ENCODE peak calls at places on chromosomes 11 and 22, in nine cellular contexts. D, I, H, S, J, M, B, U and K are unnamed samples.

GRCh38 chr22:44944891-44945600 is 64.8 kb downstream of the PHF21B start:
- DNase-seq in D (no peak), I (no peak), H (no peak), S (no peak), J (no peak), M (no peak), B (no peak), U (no peak), K (no peak)

GRCh38 chr11:28086569-28086968 is 21.4 kb downstream of the KIF18A start:
- DNase-seq in D (peak), I (no peak), H (peak), S (no peak), J (no peak), M (no peak), B (no peak), U (no peak), K (no peak)

GRCh38 chr22:46942816-46943783 is 180.7 kb downstream of the TBC1D22A start:
- DNase-seq in D (no peak), I (no peak), H (no peak), S (no peak), J (no peak), M (peak), B (peak), U (no peak), K (no peak)

GRCh38 chr11:68552542-68552941 is 92.0 kb downstream of the PPP6R3 start:
- DNase-seq in D (peak), I (no peak), H (no peak), S (no peak), J (no peak), M (no peak), B (no peak), U (no peak), K (no peak)

GRCh38 chr11:73978576-73979086 is 4.0 kb downstream of the UCP2 start:
- DNase-seq in D (no peak), I (no peak), H (peak), S (no peak), J (no peak), M (peak), B (no peak), U (no peak), K (no peak)

GRCh38 chr11:36300651-36301050 is 4.6 kb downstream of the PRR5L start:
- DNase-seq in D (peak), I (peak), H (peak), S (no peak), J (no peak), M (no peak), B (peak), U (no peak), K (peak)

GRCh38 chr11:128424867-128425285 is 162.5 kb downstream of the ETS1 start:
- DNase-seq in D (peak), I (peak), H (no peak), S (peak), J (no peak), M (peak), B (peak), U (peak), K (peak)

GRCh38 chr11:88152381-88152780 is 22.9 kb downstream of the RAB38 start:
- DNase-seq in D (no peak), I (no peak), H (peak), S (no peak), J (no peak), M (no peak), B (no peak), U (no peak), K (no peak)

GRCh38 chr22:45777852-45778172 is 106.2 kb downstream of the ATXN10 start:
- DNase-seq in D (peak), I (no peak), H (no peak), S (no peak), J (no peak), M (no peak), B (no peak), U (no peak), K (no peak)

GRCh38 chr11:88259431-88259830 is 78.1 kb downstream of the CTSC start:
- DNase-seq in D (no peak), I (no peak), H (no peak), S (no peak), J (no peak), M (no peak), B (no peak), U (no peak), K (no peak)

GRCh38 chr11:3823303-3823702 is 14.9 kb downstream of the PGAP2 start:
- DNase-seq in D (peak), I (no peak), H (peak), S (no peak), J (no peak), M (no peak), B (no peak), U (no peak), K (no peak)

GRCh38 chr11:131957891-131958290 is 587.5 kb downstream of the NTM start:
- DNase-seq in D (no peak), I (no peak), H (no peak), S (no peak), J (no peak), M (no peak), B (no peak), U (no peak), K (no peak)

GRCh38 chr22:44446483-44446882 is 51.5 kb downstream of the RTL6 start:
- DNase-seq in D (no peak), I (no peak), H (no peak), S (no peak), J (no peak), M (no peak), B (no peak), U (no peak), K (no peak)

GRCh38 chr11:72625746-72626636 is 48.2 kb downstream of the PDE2A start:
- DNase-seq in D (peak), I (peak), H (no peak), S (no peak), J (no peak), M (no peak), B (peak), U (no peak), K (peak)

GRCh38 chr11:82733444-82734119 is at the start of gene FAM181B:
- DNase-seq in D (peak), I (peak), H (peak), S (peak), J (peak), M (peak), B (peak), U (peak), K (peak)

GRCh38 chr11:129425214-129425613 is 49.6 kb downstream of the BARX2 start:
- DNase-seq in D (no peak), I (no peak), H (no peak), S (no peak), J (no peak), M (no peak), B (no peak), U (no peak), K (no peak)

GRCh38 chr22:44362249-44363040 is 49.7 kb upstream of the SHISAL1 start:
- DNase-seq in D (peak), I (no peak), H (peak), S (peak), J (no peak), M (peak), B (no peak), U (peak), K (no peak)

GRCh38 chr22:49728566-49729271 is 99.0 kb downstream of the BRD1 start:
- DNase-seq in D (no peak), I (peak), H (no peak), S (no peak), J (no peak), M (peak), B (no peak), U (no peak), K (no peak)

GRCh38 chr11:127345819-127346459 is 345.4 kb upstream of the KIRREL3 start:
- DNase-seq in D (peak), I (no peak), H (peak), S (no peak), J (peak), M (no peak), B (no peak), U (no peak), K (no peak)

GRCh38 chr11:111378773-111379499 is at the start of gene POU2AF1:
- DNase-seq in D (peak), I (no peak), H (peak), S (no peak), J (no peak), M (no peak), B (no peak), U (peak), K (peak)

GRCh38 chr22:33922268-33922667 is 2.0 kb upstream of the LARGE1 start:
- DNase-seq in D (peak), I (peak), H (peak), S (no peak), J (no peak), M (peak), B (peak), U (no peak), K (peak)

GRCh38 chr11:70433038-70433437 is 34.7 kb downstream of the CTTN start:
- DNase-seq in D (no peak), I (no peak), H (no peak), S (no peak), J (no peak), M (no peak), B (no peak), U (no peak), K (no peak)

GRCh38 chr11:2885676-2886081 is at the start of gene CDKN1C:
- DNase-seq in D (peak), I (peak), H (peak), S (peak), J (peak), M (peak), B (peak), U (peak), K (peak)

DNA sequence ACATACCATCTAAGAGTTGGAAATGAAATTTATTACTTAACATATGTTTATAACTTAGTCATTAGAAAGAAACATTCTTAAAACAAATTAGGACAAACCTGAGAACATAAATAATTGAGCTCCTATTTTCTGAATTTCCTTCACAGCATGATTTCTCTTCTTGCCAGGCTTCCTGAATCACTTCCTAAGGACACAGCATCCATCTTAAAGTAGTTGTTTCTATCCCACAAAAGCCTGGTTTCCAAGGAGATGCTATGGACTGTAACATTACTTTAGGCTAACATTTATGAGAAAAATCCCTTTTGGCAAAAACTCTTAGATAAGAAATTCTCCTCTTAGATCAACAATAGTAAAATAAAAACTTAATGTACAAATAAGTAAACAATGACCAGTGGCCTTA is 74.7 kb downstream of the TTC28 start:
- DNase-seq in D (peak), I (no peak), H (no peak), S (no peak), J (no peak), M (no peak), B (no peak), U (no peak), K (no peak)
- H3K4me3 ChIP-seq in D (no peak), I (no peak), H (no peak), S (no peak), J (no peak), M (no peak), B (no peak), U (no peak), K (no peak)

DNA sequence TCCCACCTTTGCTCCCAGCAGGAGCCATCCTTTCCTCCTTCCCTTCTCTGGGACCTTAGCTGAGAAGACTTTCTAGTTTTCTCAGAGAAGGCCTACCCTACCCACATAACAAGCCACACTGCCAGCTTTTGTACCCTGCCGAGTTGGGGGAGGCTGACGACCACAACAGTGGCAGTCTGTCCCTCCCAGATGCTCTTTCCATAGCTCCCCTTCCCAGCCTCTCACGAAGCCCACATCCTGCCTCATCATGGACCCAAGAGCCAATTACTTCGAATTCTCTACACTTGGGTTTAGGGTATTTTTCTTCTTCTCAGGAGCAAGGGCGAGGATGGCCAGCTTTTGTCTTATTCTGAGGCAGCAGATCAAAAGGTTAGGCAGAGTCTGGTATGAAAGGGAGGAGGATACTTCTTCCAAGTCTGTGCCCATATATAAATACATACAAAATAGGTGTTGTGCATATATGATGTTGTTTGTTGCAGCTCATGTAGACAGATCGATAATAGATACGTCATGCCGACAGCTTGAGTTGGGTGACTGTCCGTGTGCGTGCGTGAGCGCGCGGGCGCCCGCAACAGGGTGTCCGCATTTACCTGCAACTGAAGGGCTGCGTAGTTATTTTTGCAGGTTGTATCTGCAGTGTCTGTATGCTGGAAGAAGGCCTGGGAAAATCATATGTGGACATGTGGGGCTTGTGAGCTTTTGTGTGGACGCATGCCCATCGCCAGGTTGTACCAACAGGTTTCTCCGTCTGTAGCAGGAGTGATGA is 846 bp upstream of the NRGN start:
- DNase-seq in D (no peak), I (no peak), H (no peak), S (no peak), J (no peak), M (no peak), B (no peak), U (no peak), K (no peak)
- H3K4me3 ChIP-seq in D (no peak), I (peak), H (peak), S (peak), J (peak), M (no peak), B (no peak), U (no peak), K (no peak)

GRCh38 chr11:119223856-119224255 is 17.7 kb downstream of the CBL start:
- DNase-seq in D (no peak), I (no peak), H (peak), S (no peak), J (no peak), M (no peak), B (no peak), U (no peak), K (no peak)

GRCh38 chr11:119229736-119230135 is 23.6 kb downstream of the CBL start:
- DNase-seq in D (no peak), I (no peak), H (no peak), S (no peak), J (no peak), M (no peak), B (no peak), U (no peak), K (no peak)

GRCh38 chr11:119222891-119223290 is 16.8 kb downstream of the CBL start:
- DNase-seq in D (no peak), I (no peak), H (no peak), S (no peak), J (no peak), M (no peak), B (no peak), U (no peak), K (no peak)

GRCh38 chr11:119228535-119229302 is 22.6 kb downstream of the CBL start:
- DNase-seq in D (no peak), I (no peak), H (no peak), S (no peak), J (no peak), M (no peak), B (no peak), U (no peak), K (no peak)
- H3K4me3 ChIP-seq in D (no peak), I (no peak), H (no peak), S (no peak), J (no peak), M (no peak), B (no peak), U (no peak), K (no peak)

GRCh38 chr11:118908931-118909618 is 16.7 kb downstream of the BCL9L start:
- DNase-seq in D (peak), I (peak), H (peak), S (peak), J (no peak), M (peak), B (peak), U (peak), K (peak)

GRCh38 chr11:118908264-118908663 is 17.5 kb downstream of the BCL9L start:
- DNase-seq in D (no peak), I (no peak), H (no peak), S (no peak), J (no peak), M (no peak), B (no peak), U (no peak), K (no peak)

GRCh38 chr11:118907749-118908106 is 18.0 kb downstream of the BCL9L start:
- DNase-seq in D (no peak), I (no peak), H (peak), S (no peak), J (no peak), M (no peak), B (no peak), U (no peak), K (no peak)

GRCh38 chr11:118909619-118910308 is 16.0 kb downstream of the BCL9L start:
- DNase-seq in D (no peak), I (no peak), H (no peak), S (no peak), J (no peak), M (peak), B (no peak), U (no peak), K (no peak)

GRCh38 chr11:118907051-118907748 is 18.5 kb downstream of the BCL9L start:
- DNase-seq in D (peak), I (peak), H (peak), S (no peak), J (peak), M (peak), B (peak), U (peak), K (peak)
- H3K4me3 ChIP-seq in D (no peak), I (no peak), H (no peak), S (peak), J (peak), M (no peak), B (no peak), U (no peak), K (no peak)

GRCh38 chr11:46361283-46362145 is 14.3 kb downstream of the DGKZ start:
- DNase-seq in D (peak), I (no peak), H (peak), S (no peak), J (no peak), M (peak), B (peak), U (peak), K (peak)
- H3K4me3 ChIP-seq in D (peak), I (peak), H (no peak), S (peak), J (no peak), M (no peak), B (peak), U (no peak), K (peak)

DNA sequence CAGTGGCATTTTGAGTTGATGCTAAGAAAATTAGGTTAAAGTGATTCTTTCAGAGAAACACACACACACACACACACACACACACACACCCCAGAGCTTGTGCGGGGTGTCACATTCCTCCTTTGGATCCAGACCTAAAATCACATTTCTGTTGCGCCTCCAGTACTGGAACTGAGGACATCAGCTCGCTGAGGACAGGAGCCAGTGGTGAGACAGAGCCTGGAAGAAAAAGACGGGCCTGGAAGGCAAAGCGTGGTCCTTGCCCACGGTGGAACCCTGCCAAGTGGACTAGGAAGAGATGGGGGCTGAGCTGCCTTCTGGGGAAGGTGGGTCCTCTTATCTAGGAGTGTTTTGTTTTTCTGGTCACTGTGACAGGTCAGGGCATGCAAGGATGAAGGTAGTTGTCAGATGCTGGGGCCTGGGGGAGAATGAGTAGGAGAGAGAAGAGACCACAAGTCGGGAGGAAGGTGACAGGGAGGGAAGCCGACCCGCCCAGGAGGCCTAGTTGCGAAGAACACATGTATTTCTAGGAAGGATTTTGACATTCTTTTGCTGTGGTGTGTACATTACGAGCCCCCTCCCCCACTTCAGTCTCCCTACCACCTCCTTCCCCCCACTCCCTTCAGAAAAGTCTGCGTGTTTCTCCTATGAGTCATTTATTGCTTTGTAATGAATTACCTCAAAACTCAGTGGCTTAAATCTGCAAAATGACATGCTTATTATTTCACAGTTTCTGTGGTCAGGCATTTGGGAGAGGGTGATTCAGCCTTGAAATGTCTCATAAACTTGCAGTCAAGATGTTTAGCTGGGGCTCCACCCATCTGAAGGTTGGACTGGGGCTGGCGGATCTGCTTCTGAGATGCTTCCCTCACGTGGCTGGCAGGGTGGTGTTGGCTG is 4.8 kb upstream of the ELFN2 start:
- DNase-seq in D (peak), I (no peak), H (peak), S (no peak), J (peak), M (no peak), B (no peak), U (no peak), K (no peak)
- H3K4me3 ChIP-seq in D (no peak), I (no peak), H (no peak), S (no peak), J (no peak), M (no peak), B (no peak), U (no peak), K (no peak)

GRCh38 chr22:39529487-39529851 is 3.1 kb downstream of the RPS19BP1 start:
- DNase-seq in D (no peak), I (no peak), H (no peak), S (no peak), J (no peak), M (no peak), B (no peak), U (no peak), K (no peak)
- H3K4me3 ChIP-seq in D (no peak), I (peak), H (no peak), S (peak), J (no peak), M (no peak), B (no peak), U (no peak), K (no peak)

DNA sequence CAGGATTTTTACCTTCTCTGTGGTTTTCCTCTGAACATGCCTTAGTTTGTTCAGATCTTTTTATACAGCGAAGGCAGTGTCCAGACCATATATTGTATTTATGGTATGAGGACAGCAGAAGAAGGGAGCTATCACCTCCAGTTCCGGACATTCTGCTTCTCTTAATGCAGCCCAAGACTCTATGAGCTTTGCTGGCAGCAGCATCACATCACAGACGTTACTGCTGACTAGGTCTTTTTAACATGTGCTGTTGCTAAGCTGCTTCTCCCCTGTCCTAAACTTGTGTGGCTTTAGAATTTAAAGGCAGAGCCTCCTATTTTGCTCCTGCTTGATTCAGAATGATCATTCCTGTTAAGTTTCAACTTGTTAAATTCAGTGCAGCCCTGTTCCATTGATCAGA is 13.4 kb downstream of the MICAL2 start:
- DNase-seq in D (peak), I (no peak), H (no peak), S (no peak), J (no peak), M (no peak), B (no peak), U (no peak), K (no peak)
- H3K4me3 ChIP-seq in D (no peak), I (no peak), H (no peak), S (peak), J (no peak), M (no peak), B (no peak), U (no peak), K (no peak)

DNA sequence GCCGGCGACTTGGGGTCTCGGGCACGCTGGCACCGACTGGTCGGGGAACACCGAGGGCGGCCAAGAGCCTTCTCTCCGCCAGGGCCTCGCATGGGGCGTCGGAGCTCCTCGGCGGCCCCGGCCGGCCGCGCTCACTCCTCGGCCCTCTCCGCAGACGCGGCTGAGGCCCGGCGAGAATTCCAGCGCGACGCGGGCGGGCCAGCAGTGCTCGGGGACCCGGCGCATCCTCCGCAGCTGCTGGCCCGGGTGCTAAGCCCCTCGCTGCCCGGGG is 5.6 kb downstream of the TBX1 start:
- DNase-seq in D (no peak), I (no peak), H (no peak), S (no peak), J (no peak), M (no peak), B (no peak), U (no peak), K (no peak)
- H3K4me3 ChIP-seq in D (no peak), I (peak), H (no peak), S (peak), J (no peak), M (no peak), B (peak), U (no peak), K (no peak)